ENCODE peak calls at places on chromosomes 1 and 21, in six cellular contexts. S is activated T-helper 1 cell treated with anti-CD3 and anti-CD28 coated beads, Interleukin-12 subunit alpha, Interleukin-12 subunit beta, Interleukin-2, Interleukin-4 antibody, amounts not matched to agents 30 ng/mL and 10 ng/mL and 1 ng/mL, durations not matched to agents 14 hours and 24 hours and 36 hours; O is SK-MEL-5; P is COR-L47; X is GM12865; F is ovary. T is an unnamed sample.

GRCh38 chr21:23853796-23854379 is 1753.4 kb downstream of the MRPL39 start:
- DNase-seq in S (no peak), O (peak; percentile 45), P (peak; percentile 22), X (peak; percentile 15), F (no peak), T (no peak)

GRCh38 chr1:2328676-2329455 is 62.5 kb downstream of the MORN1 start:
- DNase-seq in S (no peak), O (no peak), P (no peak), X (no peak), F (no peak), T (no peak)

GRCh38 chr1:12052997-12053686 is 10.0 kb upstream of the TNFRSF8 start:
- DNase-seq in S (no peak), O (no peak), P (no peak), X (peak; percentile 71), F (peak; percentile 50), T (no peak)

GRCh38 chr21:36661511-36662309 is 37.2 kb upstream of the SIM2 start:
- DNase-seq in S (no peak), O (peak; percentile 54), P (peak; percentile 28), X (no peak), F (no peak), T (no peak)

GRCh38 chr1:157806431-157807149 is 13.3 kb downstream of the FCRL1 start:
- DNase-seq in S (no peak), O (no peak), P (no peak), X (peak; percentile 92), F (no peak), T (no peak)

GRCh38 chr1:58754056-58754613 is 29.7 kb downstream of the JUN start:
- DNase-seq in S (no peak), O (peak; percentile 13), P (no peak), X (no peak), F (no peak), T (peak; percentile 35)

GRCh38 chr1:76470166-76470565 is 395.6 kb downstream of the ST6GALNAC3 start:
- DNase-seq in S (no peak), O (no peak), P (no peak), X (no peak), F (no peak), T (no peak)

GRCh38 chr1:13730751-13731482 is 30.9 kb downstream of the PRDM2 start:
- DNase-seq in S (peak; percentile 83), O (no peak), P (no peak), X (peak; percentile 99), F (no peak), T (no peak)

GRCh38 chr1:114956570-114956969 is 73.1 kb upstream of the TSHB start:
- DNase-seq in S (no peak), O (peak; percentile 56), P (peak; percentile 10), X (peak; percentile 19), F (no peak), T (peak; percentile 4)

GRCh38 chr1:210335001-210335400 is 6.3 kb downstream of the HHAT start:
- DNase-seq in S (no peak), O (no peak), P (no peak), X (no peak), F (no peak), T (no peak)

GRCh38 chr1:224852901-224853568 is 76.4 kb upstream of the DNAH14 start:
- DNase-seq in S (no peak), O (peak; percentile 79), P (peak; percentile 36), X (peak; percentile 32), F (no peak), T (peak; percentile 56)

GRCh38 chr1:44631647-44632510 is 42.4 kb downstream of the TMEM53 start:
- DNase-seq in S (peak; percentile 86), O (peak; percentile 75), P (peak; percentile 65), X (peak; percentile 95), F (peak; percentile 91), T (peak; percentile 67)

GRCh38 chr1:18373882-18374493 is 106.7 kb upstream of the KLHDC7A start:
- DNase-seq in S (no peak), O (peak; percentile 39), P (no peak), X (peak; percentile 42), F (no peak), T (no peak)

GRCh38 chr1:6003568-6004411 is 11.6 kb upstream of the NPHP4 start:
- DNase-seq in S (no peak), O (no peak), P (peak; percentile 84), X (no peak), F (no peak), T (no peak)

GRCh38 chr1:65247419-65248359 is 61.7 kb upstream of the DNAJC6 start:
- DNase-seq in S (no peak), O (peak; percentile 77), P (no peak), X (no peak), F (no peak), T (peak; percentile 100)

GRCh38 chr1:50412813-50413476 is 10.3 kb downstream of the DMRTA2 start:
- DNase-seq in S (no peak), O (no peak), P (no peak), X (no peak), F (no peak), T (no peak)

GRCh38 chr1:85406887-85407593 is 57.9 kb downstream of the DDAH1 start:
- DNase-seq in S (no peak), O (peak; percentile 57), P (no peak), X (no peak), F (peak; percentile 41), T (peak; percentile 71)

GRCh38 chr21:44657635-44658183 is at the start of gene KRTAP12-3:
- DNase-seq in S (peak; percentile 52), O (no peak), P (no peak), X (peak; percentile 27), F (no peak), T (no peak)

GRCh38 chr1:212609701-212610574 is 1.4 kb downstream of the ATF3 start:
- DNase-seq in S (no peak), O (peak; percentile 17), P (no peak), X (no peak), F (no peak), T (no peak)

GRCh38 chr1:86516366-86516765 is 30.5 kb upstream of the CLCA4 start:
- DNase-seq in S (no peak), O (no peak), P (no peak), X (no peak), F (no peak), T (no peak)

GRCh38 chr1:58041621-58042020 is 504.9 kb downstream of the OMA1 start:
- DNase-seq in S (no peak), O (no peak), P (no peak), X (no peak), F (no peak), T (peak; percentile 70)

GRCh38 chr1:227190321-227190720 is 128.0 kb downstream of the CDC42BPA start:
- DNase-seq in S (no peak), O (no peak), P (no peak), X (no peak), F (no peak), T (no peak)

GRCh38 chr1:1069711-1070676 is 4.1 kb downstream of the RNF223 start:
- DNase-seq in S (no peak), O (no peak), P (no peak), X (no peak), F (no peak), T (no peak)

GRCh38 chr1:16075337-16076002 is 2.0 kb upstream of the FAM131C start:
- DNase-seq in S (no peak), O (no peak), P (no peak), X (no peak), F (peak; percentile 74), T (no peak)

GRCh38 chr21:37655601-37656300 is 260.5 kb downstream of the KCNJ6 start:
- DNase-seq in S (no peak), O (no peak), P (no peak), X (no peak), F (no peak), T (no peak)

GRCh38 chr1:43329995-43330751 is 7.4 kb upstream of the MPL start:
- DNase-seq in S (peak; percentile 14), O (no peak), P (no peak), X (peak; percentile 34), F (no peak), T (no peak)

GRCh38 chr21:26965567-26966359 is 1.1 kb downstream of the ADAMTS5 start:
- DNase-seq in S (no peak), O (no peak), P (peak; percentile 22), X (no peak), F (peak; percentile 83), T (no peak)

GRCh38 chr1:206557636-206558473 is 50.5 kb downstream of the RASSF5 start:
- DNase-seq in S (no peak), O (no peak), P (peak; percentile 12), X (peak; percentile 62), F (no peak), T (no peak)